ENCODE peak calls at places on chromosomes 12 and 14, in six cellular contexts. J is CD8-positive, alpha-beta memory T cell; Q is A549; X is dorsolateral prefrontal cortex; Z is PC-3; D is caudate nucleus. T is an unnamed sample.
A peak's percentile ranks its signal among the peaks of the same experiment; 100 is the strongest.

GRCh38 chr12:91142184-91142583 is 30.9 kb upstream of the LUM start:
- DNase-seq in D (no peak), Q (no peak), Z (no peak), X (no peak), J (no peak), T (no peak)

GRCh38 chr12:105226219-105226618 is 9.8 kb downstream of the APPL2 start:
- DNase-seq in Q (no peak), J (peak; percentile 11), Z (no peak), X (peak; percentile 75), D (peak; percentile 50), T (no peak)

GRCh38 chr12:26043139-26044006 is 81.5 kb downstream of the BHLHE41 start:
- DNase-seq in J (no peak), Q (no peak), X (no peak), Z (peak; percentile 82), D (peak; percentile 37), T (no peak)

GRCh38 chr12:123085730-123086487 is 65.0 kb downstream of the PITPNM2 start:
- DNase-seq in X (no peak), D (no peak), Z (peak; percentile 96), Q (peak; percentile 96), J (no peak), T (peak; percentile 73)

GRCh38 chr14:99633913-99634312 is 11.0 kb upstream of the HHIPL1 start:
- DNase-seq in X (no peak), J (no peak), D (no peak), Q (no peak), Z (no peak), T (no peak)

GRCh38 chr12:14578646-14579045 is 11.0 kb upstream of the PLBD1 start:
- DNase-seq in D (no peak), X (no peak), Q (no peak), J (no peak), Z (no peak), T (no peak)

GRCh38 chr14:23148596-23149249 is 29.7 kb upstream of the CEBPE start:
- DNase-seq in Z (no peak), D (no peak), Q (no peak), J (no peak), X (no peak), T (no peak)

GRCh38 chr12:26062566-26062965 is 62.3 kb downstream of the BHLHE41 start:
- DNase-seq in Z (peak; percentile 82), D (no peak), X (no peak), Q (no peak), J (no peak), T (peak; percentile 46)

GRCh38 chr12:50222275-50222783 is 55.2 kb upstream of the CERS5 start:
- DNase-seq in Z (peak; percentile 57), Q (no peak), X (no peak), J (peak; percentile 28), D (peak; percentile 57), T (peak; percentile 89)

GRCh38 chr14:104676694-104677505 is 12.5 kb upstream of the INF2 start:
- DNase-seq in D (no peak), Q (no peak), X (no peak), J (no peak), Z (no peak), T (no peak)

GRCh38 chr14:50092006-50092555 is 24.3 kb downstream of the VCPKMT start:
- DNase-seq in Z (no peak), X (no peak), J (no peak), Q (no peak), D (no peak), T (no peak)

GRCh38 chr14:50040401-50040775 is 76.0 kb downstream of the VCPKMT start:
- DNase-seq in J (peak; percentile 57), X (no peak), Q (peak; percentile 64), D (no peak), Z (peak; percentile 91), T (peak; percentile 57)

GRCh38 chr12:114902665-114903393 is 218.9 kb upstream of the TBX3 start:
- DNase-seq in D (no peak), X (no peak), J (no peak), Z (peak; percentile 96), Q (no peak), T (peak; percentile 27)

GRCh38 chr14:77485901-77486678 is 12.5 kb downstream of the ISM2 start:
- DNase-seq in X (no peak), Z (peak; percentile 46), Q (peak; percentile 39), D (no peak), J (no peak), T (peak; percentile 33)

GRCh38 chr12:6943387-6943718 is 263 bp upstream of the RNU7-1 start:
- DNase-seq in X (peak; percentile 90), J (peak; percentile 89), Z (peak; percentile 76), D (peak; percentile 87), Q (peak; percentile 97), T (peak; percentile 91)

GRCh38 chr12:116026768-116027550 is 250.5 kb downstream of the MED13L start:
- DNase-seq in Z (peak; percentile 54), Q (no peak), D (no peak), J (no peak), X (no peak), T (peak; percentile 20)

GRCh38 chr12:55915481-55915856 is 12.2 kb downstream of the PYM1 start:
- DNase-seq in Z (no peak), Q (no peak), X (no peak), D (no peak), J (no peak), T (no peak)

GRCh38 chr12:67352682-67353081 is 83.5 kb downstream of the CAND1 start:
- DNase-seq in Q (no peak), J (no peak), D (no peak), X (no peak), Z (peak; percentile 14), T (peak; percentile 56)

GRCh38 chr14:72104011-72104613 is 171.9 kb downstream of the RGS6 start:
- DNase-seq in X (no peak), D (no peak), J (no peak), Z (peak; percentile 34), Q (peak; percentile 5), T (no peak)

GRCh38 chr12:27975222-27976136 is 2.9 kb upstream of the PTHLH start:
- DNase-seq in Z (peak; percentile 92), X (no peak), J (no peak), D (no peak), Q (no peak), T (peak; percentile 90)

GRCh38 chr12:54360717-54361456 is 3.4 kb downstream of the GPR84 start:
- DNase-seq in J (peak; percentile 15), Z (peak; percentile 86), D (peak; percentile 54), Q (peak; percentile 78), X (peak; percentile 87), T (no peak)

GRCh38 chr12:3882896-3883564 is 9.8 kb upstream of the PARP11 start:
- DNase-seq in Q (peak; percentile 22), X (no peak), J (no peak), Z (peak; percentile 9), D (no peak), T (peak; percentile 33)

GRCh38 chr12:684416-684815 is 21.2 kb upstream of the NINJ2 start:
- DNase-seq in D (no peak), Z (no peak), Q (no peak), J (no peak), X (no peak), T (no peak)

GRCh38 chr12:690466-690865 is 27.2 kb upstream of the NINJ2 start:
- DNase-seq in D (no peak), Z (no peak), Q (no peak), X (no peak), J (no peak), T (peak; percentile 38)

GRCh38 chr12:681857-682256 is 18.6 kb upstream of the NINJ2 start:
- DNase-seq in J (no peak), X (no peak), Z (no peak), Q (no peak), D (no peak), T (no peak)

DNA sequence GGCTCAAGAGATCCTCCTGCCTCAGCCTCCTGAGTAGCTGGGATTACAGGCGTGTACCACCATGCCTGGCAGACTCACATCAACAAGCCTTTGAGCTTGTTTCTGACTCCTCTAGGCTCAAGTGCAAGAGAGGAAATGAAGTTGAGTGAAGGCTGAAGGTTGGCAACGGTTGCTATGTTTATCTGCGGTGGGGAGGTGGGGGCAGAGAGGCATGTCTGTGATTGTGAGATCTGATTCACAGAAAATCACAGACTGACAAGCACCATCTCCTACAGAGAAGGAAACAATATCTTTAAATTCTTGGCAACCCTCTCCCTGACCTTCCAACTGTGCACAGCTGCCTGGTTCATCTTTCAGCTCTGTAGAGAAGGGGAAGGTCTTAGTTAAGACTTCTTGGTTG is 22.1 kb upstream of the NINJ2 start:
- DNase-seq in D (no peak), Z (no peak), X (no peak), J (peak; percentile 90), Q (no peak), T (peak; percentile 78)
- H3K27ac ChIP-seq in D (no peak overlapping the region), Z (no peak overlapping the region), X (no peak overlapping the region), J (peak overlapping the region; percentile 80), Q (no peak overlapping the region), T (no peak overlapping the region)

GRCh38 chr12:88520436-88520820 is 59.8 kb downstream of the KITLG start:
- DNase-seq in J (no peak), Z (no peak), Q (no peak), D (no peak), X (no peak), T (no peak)
- H3K27ac ChIP-seq in J (no peak overlapping the region), Z (no peak overlapping the region), Q (no peak overlapping the region), D (no peak overlapping the region), X (no peak overlapping the region), T (no peak overlapping the region)

GRCh38 chr12:108843187-108843586 is 14.2 kb downstream of the SSH1 start:
- DNase-seq in X (no peak), D (no peak), Q (no peak), Z (no peak), J (no peak), T (no peak)
- H3K27ac ChIP-seq in X (no peak overlapping the region), D (no peak overlapping the region), Q (no peak overlapping the region), Z (no peak overlapping the region), J (no peak overlapping the region), T (peak overlapping the region; percentile 14)

DNA sequence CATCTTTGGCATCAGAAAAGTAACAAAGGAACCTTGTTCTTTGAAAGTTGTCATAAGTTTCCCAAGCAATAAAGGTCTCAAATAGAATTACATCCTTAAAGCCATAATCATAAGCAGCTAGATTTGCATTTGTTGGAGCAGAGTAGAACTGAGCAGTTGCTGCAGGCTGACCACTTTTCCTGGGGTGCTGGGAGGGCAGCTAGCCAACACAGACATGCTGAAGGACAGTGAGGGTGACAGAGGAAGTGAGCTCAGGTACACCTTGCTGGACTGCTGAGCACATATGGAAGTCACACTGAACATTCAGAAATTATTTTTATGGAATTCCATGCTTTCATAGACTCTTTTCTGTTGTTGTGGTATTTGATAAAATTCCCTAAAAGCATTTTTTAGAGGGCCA is 66.2 kb downstream of the MARK3 start:
- DNase-seq in X (no peak), Q (no peak), Z (no peak), D (no peak), J (no peak), T (no peak)
- H3K27ac ChIP-seq in X (no peak overlapping the region), Q (no peak overlapping the region), Z (no peak overlapping the region), D (no peak overlapping the region), J (no peak overlapping the region), T (no peak overlapping the region)